ENCODE peak calls at places on chromosomes 4 and X, in seven cellular contexts. M, S, P, Q, Y, J and N are unnamed samples.

GRCh38 chr4:142095886-142096605 is 459.7 kb downstream of the IL15 start:
- DNase-seq in Q (no peak), S (no peak), Y (no peak), J (no peak), P (peak; percentile 86), M (no peak), N (no peak)

GRCh38 chr4:17934286-17934685 is 87.3 kb downstream of the LCORL start:
- DNase-seq in M (no peak), J (no peak), S (no peak), P (no peak), Y (no peak), Q (no peak), N (no peak)

GRCh38 chr4:132565542-132565941 is 583.6 kb upstream of the PCDH10 start:
- DNase-seq in S (no peak), Y (no peak), Q (no peak), M (no peak), P (no peak), J (no peak), N (peak; percentile 76)

GRCh38 chrX:642436-643210 is 12.0 kb downstream of the SHOX start:
- DNase-seq in Y (no peak), M (no peak), S (peak; percentile 17), Q (no peak), P (no peak), J (no peak), N (peak; percentile 70)

GRCh38 chr4:155667538-155668511 is 1.2 kb downstream of the GUCY1A1 start:
- DNase-seq in Y (no peak), M (peak; percentile 56), S (no peak), P (peak; percentile 1), J (peak; percentile 35), Q (no peak), N (no peak)

GRCh38 chr4:70515342-70516245 is 2.8 kb upstream of the AMTN start:
- DNase-seq in Y (no peak), Q (no peak), J (no peak), P (peak; percentile 1), S (no peak), M (no peak), N (no peak)

GRCh38 chrX:55488268-55488558 is 1.4 kb downstream of the USP51 start:
- DNase-seq in J (no peak), Y (no peak), Q (no peak), P (no peak), M (no peak), S (no peak), N (peak; percentile 55)

GRCh38 chr4:87896020-87896621 is 63.4 kb downstream of the MEPE start:
- DNase-seq in S (no peak), Q (no peak), P (peak; percentile 36), J (no peak), Y (no peak), M (no peak), N (no peak)

GRCh38 chr4:7894677-7895181 is 44.9 kb downstream of the AFAP1 start:
- DNase-seq in P (no peak), M (no peak), J (no peak), Y (no peak), Q (no peak), S (no peak), N (no peak)

GRCh38 chr4:80324171-80324570 is 11.4 kb upstream of the CFAP299 start:
- DNase-seq in P (no peak), S (no peak), Y (no peak), M (no peak), Q (no peak), J (no peak), N (no peak)

GRCh38 chr4:14701389-14701788 is 300.9 kb upstream of the CPEB2 start:
- DNase-seq in S (peak; percentile 31), Y (no peak), M (no peak), J (no peak), Q (no peak), P (no peak), N (no peak)

GRCh38 chr4:25956260-25956659 is 42.2 kb downstream of the SMIM20 start:
- DNase-seq in J (no peak), M (no peak), S (no peak), P (no peak), Q (no peak), Y (no peak), N (no peak)

GRCh38 chrX:24494544-24495113 is 29.5 kb downstream of the PDK3 start:
- DNase-seq in J (peak; percentile 48), S (no peak), M (no peak), P (peak; percentile 74), Q (no peak), Y (no peak), N (no peak)

GRCh38 chrX:111671668-111672067 is 9.3 kb upstream of the ALG13 start:
- DNase-seq in Q (no peak), S (no peak), M (no peak), Y (no peak), P (no peak), J (no peak), N (no peak)

GRCh38 chrX:47420264-47420663 is 49.9 kb downstream of the ZNF157 start:
- DNase-seq in Y (no peak), J (no peak), M (no peak), S (no peak), Q (no peak), P (no peak), N (no peak)

GRCh38 chr4:7103031-7103598 is 35.3 kb upstream of the GRPEL1 start:
- DNase-seq in Y (peak; percentile 92), S (peak; percentile 94), J (peak; percentile 93), Q (peak; percentile 98), M (peak; percentile 89), P (peak; percentile 78), N (no peak)

GRCh38 chrX:9279271-9279596 is 185.6 kb upstream of the TBL1X start:
- DNase-seq in S (no peak), P (no peak), J (no peak), Y (no peak), M (no peak), Q (no peak), N (no peak)

GRCh38 chrX:19855700-19856381 is 31.6 kb downstream of the SH3KBP1 start:
- DNase-seq in M (no peak), Q (no peak), Y (no peak), P (no peak), S (no peak), J (no peak), N (no peak)

GRCh38 chr4:110059556-110060191 is 138.7 kb downstream of the ELOVL6 start:
- DNase-seq in Y (no peak), J (peak; percentile 20), P (peak; percentile 23), Q (no peak), M (no peak), S (no peak), N (no peak)

DNA sequence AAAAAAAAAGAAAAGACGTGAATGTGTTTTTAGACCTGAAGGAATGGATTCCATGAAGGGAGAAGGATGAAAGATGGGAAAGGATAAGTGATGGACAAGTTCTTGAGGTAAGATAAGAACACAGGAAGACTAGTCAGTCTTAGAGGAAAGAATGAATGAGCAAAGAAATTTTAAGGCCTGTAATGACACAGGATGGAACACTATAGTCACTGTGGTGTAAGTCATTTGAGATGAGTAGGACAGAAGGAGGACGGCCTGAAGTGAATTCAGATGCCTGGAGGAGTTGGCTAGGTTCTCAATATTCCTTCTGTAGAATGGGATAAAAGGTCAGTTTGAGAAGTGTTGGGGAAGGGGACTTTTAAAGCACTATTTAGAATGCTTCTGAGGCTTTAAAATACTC is 3.8 kb downstream of the MSMO1 start:
- DNase-seq in J (no peak), P (no peak), Q (no peak), S (no peak), M (no peak), Y (no peak), N (no peak)
- H3K4me3 ChIP-seq in J (no peak overlapping the region), P (no peak overlapping the region), Q (no peak overlapping the region), S (no peak overlapping the region), M (no peak overlapping the region), Y (no peak overlapping the region), N (no peak overlapping the region)

DNA sequence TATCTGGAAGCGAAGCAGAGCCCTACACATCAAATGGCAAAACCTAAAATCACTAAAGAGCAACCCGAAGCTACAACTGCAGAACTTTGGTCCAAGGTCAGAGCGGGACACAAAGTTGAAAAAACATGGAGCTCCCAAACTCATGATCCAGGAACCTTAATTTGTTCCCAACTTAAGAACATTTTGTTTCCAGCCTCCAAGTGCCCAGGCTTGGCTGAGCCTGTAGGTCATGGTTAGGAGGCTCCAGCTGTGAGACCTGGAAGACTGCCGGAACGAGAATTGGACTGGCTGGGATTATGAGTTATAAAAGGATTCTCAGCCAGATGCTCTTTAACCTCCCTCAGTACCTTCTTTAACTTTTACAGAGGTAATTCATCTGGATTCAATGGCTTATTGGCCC is 349.1 kb upstream of the DDX53 start:
- DNase-seq in M (no peak), P (no peak), J (no peak), S (no peak), Q (no peak), Y (peak; percentile 42), N (no peak)
- H3K27ac ChIP-seq in M (peak overlapping the region; percentile 18), P (no peak overlapping the region), J (no peak overlapping the region), S (no peak overlapping the region), Q (no peak overlapping the region), Y (peak overlapping the region; percentile 55), N (no peak overlapping the region)

GRCh38 chrX:45850775-45851433 is 650.2 kb upstream of the DIPK2B start:
- DNase-seq in P (peak; percentile 52), Q (no peak), M (no peak), J (peak; percentile 25), Y (no peak), S (peak; percentile 29), N (no peak)

GRCh38 chrX:45849261-45849660 is 648.6 kb upstream of the DIPK2B start:
- DNase-seq in M (no peak), P (peak; percentile 76), Q (no peak), J (no peak), S (no peak), Y (no peak), N (no peak)

GRCh38 chrX:45850197-45850774 is 649.6 kb upstream of the DIPK2B start:
- DNase-seq in Q (no peak), M (no peak), Y (no peak), S (no peak), J (no peak), P (peak; percentile 48), N (no peak)

GRCh38 chrX:45852884-45853283 is 652.2 kb upstream of the DIPK2B start:
- DNase-seq in P (no peak), Y (no peak), Q (no peak), J (no peak), S (no peak), M (no peak), N (no peak)

GRCh38 chrX:45851434-45851991 is 650.8 kb upstream of the DIPK2B start:
- DNase-seq in Q (no peak), Y (no peak), S (peak; percentile 38), J (peak; percentile 27), P (peak; percentile 79), M (peak; percentile 63), N (no peak)
- TF ChIP-seq POLR2A in Q (no peak), Y (no peak), S (no peak), J (no peak), P (peak; percentile 78), M (no peak), N (no peak)

DNA sequence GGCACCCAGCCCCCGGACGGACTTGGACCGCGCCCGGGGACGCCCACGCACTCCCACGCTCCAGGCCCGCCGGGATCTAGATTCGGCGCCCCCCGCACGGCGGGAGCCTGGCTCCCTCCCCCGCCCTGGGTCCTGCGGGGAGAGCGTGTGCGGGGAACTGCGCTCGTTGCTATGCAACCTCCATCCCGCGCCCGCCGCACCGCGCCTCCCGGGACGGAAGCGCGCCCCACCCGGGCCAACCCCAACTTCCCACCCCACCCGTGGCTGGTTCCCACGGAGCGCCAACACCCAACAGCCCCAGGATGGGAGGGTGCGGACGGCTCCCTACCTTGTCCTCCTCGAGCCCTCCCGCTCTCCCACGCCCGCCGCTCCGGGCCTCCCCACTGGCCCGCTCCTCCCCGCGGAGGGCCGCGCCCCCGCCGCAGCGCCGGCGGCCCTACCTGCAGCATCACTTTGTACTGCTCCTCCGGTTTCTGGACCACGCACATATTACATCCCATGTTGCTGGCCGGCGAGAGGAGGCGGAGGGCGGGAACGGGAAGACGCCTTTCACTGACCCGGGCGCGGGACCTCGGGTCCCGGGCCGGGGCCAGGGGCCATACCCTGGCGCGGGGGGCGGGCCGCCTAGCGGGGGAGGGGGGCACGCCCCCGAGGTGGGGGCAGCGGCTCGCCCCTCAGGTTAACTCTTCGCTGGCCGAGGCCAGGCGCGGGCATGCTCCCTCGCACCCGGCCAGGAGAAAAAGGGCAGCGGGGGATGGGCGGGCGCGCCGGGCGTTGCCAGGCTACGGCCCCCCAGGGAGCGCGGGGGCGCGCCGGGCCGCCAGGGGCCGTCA is at the start of gene PDZD4:
- DNase-seq in Y (no peak), P (no peak), J (no peak), Q (no peak), M (no peak), S (no peak), N (no peak)
- H3K4me3 ChIP-seq in Y (peak within 1 kb of the TSS; percentile 45), P (peak within 1 kb of the TSS; percentile 60), J (peak within 1 kb of the TSS; percentile 51), Q (peak within 1 kb of the TSS; percentile 60), M (peak within 1 kb of the TSS; percentile 48), S (peak within 1 kb of the TSS; percentile 46), N (peak within 1 kb of the TSS; percentile 42)